ENCODE peak calls at places on chromosomes 4 and X, in five cellular contexts. R, W, N, B and Z are unnamed samples.

GRCh38 chrX:111869639-111870034 is 6.3 kb upstream of the TRPC5OS start:
- DNase-seq in R (peak), W (no peak), N (no peak), B (peak), Z (peak)

GRCh38 chrX:7108995-7109634 is 38.4 kb upstream of the STS start:
- DNase-seq in R (peak), W (no peak), N (no peak), B (no peak), Z (no peak)

GRCh38 chrX:111568817-111569216 is 57.4 kb downstream of the SERTM2 start:
- DNase-seq in R (no peak), W (no peak), N (no peak), B (no peak), Z (no peak)

GRCh38 chrX:119417842-119418241 is 18.7 kb downstream of the SLC25A43 start:
- DNase-seq in R (peak), W (no peak), N (no peak), B (no peak), Z (no peak)

GRCh38 chr4:168923526-168924194 is 86.4 kb downstream of the CBR4 start:
- DNase-seq in R (peak), W (peak), N (no peak), B (peak), Z (peak)

GRCh38 chrX:103831803-103832544 is at the start of gene RAB9B:
- DNase-seq in R (peak), W (peak), N (peak), B (peak), Z (no peak)

GRCh38 chr4:138090145-138090917 is 151.8 kb downstream of the SLC7A11 start:
- DNase-seq in R (peak), W (no peak), N (no peak), B (peak), Z (no peak)

GRCh38 chrX:50154429-50154828 is 46.4 kb downstream of the AKAP4 start:
- DNase-seq in R (no peak), W (no peak), N (no peak), B (peak), Z (no peak)

GRCh38 chr4:15294832-15295231 is 133.0 kb upstream of the C1QTNF7 start:
- DNase-seq in R (no peak), W (no peak), N (no peak), B (no peak), Z (no peak)

GRCh38 chrX:151754641-151755215 is 20.2 kb downstream of the CNGA2 start:
- DNase-seq in R (peak), W (no peak), N (no peak), B (no peak), Z (no peak)

GRCh38 chr4:7626551-7626950 is 191.8 kb upstream of the PSAPL1 start:
- DNase-seq in R (no peak), W (no peak), N (no peak), B (no peak), Z (no peak)

GRCh38 chr4:150581611-150582010 is 340 bp upstream of the MAB21L2 start:
- DNase-seq in R (peak), W (peak), N (no peak), B (peak), Z (peak)

GRCh38 chr4:150584198-150584593 is 2.2 kb downstream of the MAB21L2 start:
- DNase-seq in R (no peak), W (no peak), N (no peak), B (no peak), Z (no peak)

GRCh38 chr4:150582881-150583286 is 933 bp downstream of the MAB21L2 start:
- DNase-seq in R (peak), W (peak), N (no peak), B (no peak), Z (no peak)

GRCh38 chr4:150582101-150582565 is at the start of gene MAB21L2:
- DNase-seq in R (peak), W (no peak), N (no peak), B (no peak), Z (no peak)

DNA sequence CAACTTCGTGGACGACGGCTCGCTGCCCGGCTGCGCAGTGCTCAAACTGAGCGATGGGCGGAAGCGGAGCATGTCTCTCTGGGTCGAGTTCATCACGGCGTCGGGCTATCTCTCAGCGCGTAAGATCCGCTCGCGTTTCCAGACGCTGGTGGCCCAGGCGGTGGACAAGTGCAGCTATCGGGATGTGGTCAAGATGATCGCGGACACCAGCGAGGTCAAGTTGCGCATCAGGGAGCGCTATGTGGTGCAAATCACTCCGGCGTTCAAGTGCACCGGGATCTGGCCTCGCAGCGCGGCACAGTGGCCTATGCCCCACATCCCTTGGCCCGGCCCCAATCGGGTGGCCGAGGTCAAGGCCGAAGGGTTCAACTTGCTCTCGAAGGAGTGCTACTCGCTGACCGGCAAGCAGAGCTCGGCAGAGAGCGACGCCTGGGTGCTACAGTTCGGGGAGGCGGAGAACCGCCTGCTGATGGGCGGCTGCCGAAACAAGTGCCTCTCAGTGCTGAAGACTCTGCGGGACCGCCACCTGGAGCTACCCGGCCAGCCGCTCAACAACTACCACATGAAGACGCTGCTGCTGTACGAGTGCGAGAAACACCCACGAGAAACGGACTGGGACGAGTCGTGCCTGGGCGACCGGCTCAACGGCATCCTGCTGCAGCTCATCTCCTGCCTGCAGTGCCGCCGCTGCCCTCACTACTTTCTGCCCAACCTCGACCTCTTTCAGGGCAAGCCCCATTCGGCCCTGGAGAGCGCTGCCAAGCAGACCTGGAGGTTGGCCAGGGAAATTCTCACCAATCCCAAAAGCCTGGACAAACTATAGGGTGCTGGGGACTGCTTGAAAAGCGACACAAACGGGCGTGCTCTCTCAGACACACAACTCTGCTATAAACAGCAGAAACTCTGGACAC is 1.6 kb downstream of the MAB21L2 start:
- DNase-seq in R (peak), W (peak), N (peak), B (no peak), Z (no peak)
- H3K4me3 ChIP-seq in R (peak), W (peak), N (peak), B (peak), Z (peak)

DNA sequence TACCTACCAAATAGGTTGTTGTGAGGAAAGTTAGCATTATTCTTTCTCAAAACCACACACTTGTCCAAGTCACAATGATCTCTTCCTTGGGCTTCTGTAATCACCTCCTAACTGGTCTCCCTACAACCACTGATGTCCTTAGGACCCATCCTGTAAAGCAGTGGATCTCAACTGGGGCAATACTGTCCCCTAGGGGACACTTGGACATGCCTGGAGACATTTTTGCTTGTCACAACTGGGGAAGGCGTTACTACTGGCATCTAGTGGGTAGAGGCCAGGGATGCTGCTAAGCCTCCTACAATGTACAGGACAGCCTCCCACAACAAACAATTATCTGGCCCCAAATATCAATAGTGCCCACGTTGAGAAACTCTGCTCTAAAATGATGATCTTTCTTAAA is 118.7 kb upstream of the AP1S2 start:
- DNase-seq in R (peak), W (no peak), N (no peak), B (peak), Z (no peak)
- TF ChIP-seq CTCF in R (peak), W (peak), N (no peak), B (no peak), Z (no peak)

GRCh38 chr4:97081951-97082350 is 1061.3 kb downstream of the STPG2 start:
- DNase-seq in R (no peak), W (no peak), N (no peak), B (no peak), Z (no peak)
- H3K4me3 ChIP-seq in R (no peak), W (no peak), N (no peak), B (no peak), Z (no peak)

GRCh38 chr4:173289351-173289725 is 44.8 kb downstream of the HMGB2 start:
- DNase-seq in R (no peak), W (no peak), N (no peak), B (no peak), Z (no peak)

GRCh38 chr4:173284463-173284862 is 49.7 kb downstream of the HMGB2 start:
- DNase-seq in R (no peak), W (no peak), N (no peak), B (no peak), Z (no peak)

GRCh38 chr4:173287486-173287885 is 46.7 kb downstream of the HMGB2 start:
- DNase-seq in R (no peak), W (no peak), N (no peak), B (no peak), Z (no peak)

GRCh38 chr4:173288296-173288695 is 45.9 kb downstream of the HMGB2 start:
- DNase-seq in R (peak), W (peak), N (no peak), B (peak), Z (peak)

DNA sequence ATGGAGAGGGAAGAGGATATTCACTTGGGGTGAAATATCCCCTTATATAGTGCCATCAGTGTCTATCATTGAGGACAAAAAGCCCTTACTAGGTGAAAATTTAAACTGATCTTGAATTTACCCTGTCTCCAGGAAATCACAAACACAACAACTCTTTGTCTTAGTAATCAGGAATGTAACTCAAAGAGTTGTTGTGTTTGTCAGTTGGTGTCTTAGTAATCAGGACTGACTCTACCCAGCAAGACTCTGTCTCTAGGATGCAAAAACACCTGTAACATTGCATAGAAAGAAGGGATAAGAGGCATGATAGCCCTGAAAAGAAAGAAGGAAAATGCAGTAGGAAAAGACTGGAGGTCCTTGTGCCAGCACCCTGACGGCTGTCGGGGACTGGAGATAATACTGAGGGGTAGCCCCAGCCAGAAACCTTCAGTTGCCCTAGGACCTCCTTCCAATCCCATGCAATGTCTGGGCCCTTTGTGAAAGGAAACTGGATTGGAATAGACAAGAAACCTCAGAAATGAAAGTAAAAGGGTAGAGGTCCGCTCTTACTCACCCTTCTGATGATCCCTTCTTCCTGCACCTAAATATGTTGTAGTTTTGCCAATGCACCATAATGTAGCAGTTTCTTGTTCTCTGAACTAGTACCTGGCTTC is 45.3 kb downstream of the HMGB2 start:
- DNase-seq in R (no peak), W (no peak), N (no peak), B (no peak), Z (no peak)
- TF ChIP-seq CTCF in R (no peak), W (no peak), N (no peak), B (no peak), Z (no peak)

GRCh38 chr4:165874072-165874798 is 1.2 kb downstream of the TLL1 start:
- DNase-seq in R (peak), W (no peak), N (peak), B (no peak), Z (no peak)

GRCh38 chr4:165873298-165874071 is 448 bp downstream of the TLL1 start:
- DNase-seq in R (peak), W (peak), N (peak), B (no peak), Z (no peak)

GRCh38 chr4:165872443-165873297 is at the start of gene TLL1:
- DNase-seq in R (peak), W (peak), N (no peak), B (no peak), Z (no peak)

GRCh38 chr4:165875446-165875845 is 2.4 kb downstream of the TLL1 start:
- DNase-seq in R (no peak), W (no peak), N (no peak), B (no peak), Z (no peak)

DNA sequence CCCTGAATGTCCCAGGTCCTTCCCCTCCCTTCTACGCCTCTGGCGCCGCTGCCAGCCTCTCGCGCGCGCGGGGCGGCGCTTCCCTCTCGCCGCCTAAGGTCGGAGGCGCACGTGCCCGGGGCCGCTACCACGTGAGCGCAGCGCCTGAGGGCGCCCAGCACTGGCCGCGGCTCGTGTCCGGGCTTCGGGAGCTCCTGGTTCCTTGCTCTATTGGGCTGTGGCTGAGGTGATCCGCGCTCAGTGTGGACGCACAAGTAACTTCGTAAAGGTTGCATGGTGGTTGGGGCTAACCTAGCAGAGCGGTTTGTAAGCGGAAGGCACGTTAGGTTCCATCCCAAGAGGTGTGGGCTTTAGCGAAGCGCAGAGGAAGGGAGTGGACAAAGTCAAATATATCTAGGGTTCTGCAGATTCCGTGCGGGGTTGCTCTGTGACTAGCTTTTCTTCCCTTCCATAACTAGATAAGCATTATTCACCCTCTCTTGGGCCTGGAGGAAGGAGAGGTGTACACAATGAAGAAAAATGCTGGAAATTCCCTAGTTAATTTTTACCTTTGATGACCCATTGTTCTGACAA is 1.8 kb downstream of the TLL1 start:
- DNase-seq in R (peak), W (peak), N (no peak), B (no peak), Z (no peak)
- H3K4me3 ChIP-seq in R (peak), W (peak), N (peak), B (no peak), Z (no peak)

GRCh38 chrX:74389016-74389415 is 32.3 kb upstream of the SLC16A2 start:
- DNase-seq in R (no peak), W (no peak), N (no peak), B (no peak), Z (no peak)

GRCh38 chrX:74382613-74383012 is 38.7 kb upstream of the SLC16A2 start:
- DNase-seq in R (peak), W (peak), N (peak), B (peak), Z (no peak)

GRCh38 chrX:74383611-74384010 is 37.7 kb upstream of the SLC16A2 start:
- DNase-seq in R (peak), W (no peak), N (no peak), B (peak), Z (no peak)
- TF ChIP-seq CTCF in R (peak), W (peak), N (no peak), B (no peak), Z (peak)

DNA sequence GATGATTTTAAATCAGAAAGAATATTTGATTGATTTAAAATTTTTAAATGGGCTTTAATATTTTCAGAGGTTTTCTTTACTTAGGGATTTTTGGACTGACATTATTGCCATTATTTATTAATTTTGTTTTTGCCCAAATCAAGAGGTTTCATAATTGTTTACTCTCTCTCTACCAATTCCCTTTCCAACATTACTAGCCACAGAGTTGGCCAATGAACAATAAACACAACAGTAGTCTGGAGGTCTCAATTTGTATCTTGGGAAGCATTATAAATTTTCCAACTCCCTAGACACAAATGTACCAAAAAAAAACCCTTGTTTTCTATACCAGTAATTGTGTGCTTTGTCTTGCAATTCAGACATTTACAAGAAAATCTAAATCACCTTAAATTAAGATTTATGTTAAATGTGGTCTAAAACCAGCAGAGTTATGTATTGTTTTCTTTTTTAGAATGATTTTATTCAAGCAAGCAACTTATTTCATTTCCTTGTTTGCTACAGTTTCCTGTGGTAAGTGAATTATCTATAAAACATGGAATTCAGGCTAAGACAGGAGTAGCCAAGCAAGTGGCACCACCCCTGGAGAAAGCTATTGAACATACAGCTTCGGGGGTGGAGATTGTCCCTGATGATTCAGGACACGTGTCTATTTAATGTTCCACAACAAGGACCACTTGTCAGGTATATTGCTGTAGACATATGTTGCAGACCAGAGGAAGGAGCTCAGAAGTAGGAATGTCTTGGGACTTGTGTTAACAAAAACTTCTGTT is 622 bp downstream of the KLKB1 start:
- DNase-seq in R (no peak), W (no peak), N (no peak), B (no peak), Z (no peak)
- H3K4me3 ChIP-seq in R (no peak), W (peak), N (no peak), B (no peak), Z (no peak)